ENCODE peak calls at places on chromosomes 3 and 15, in six cellular contexts. One of them, this sample, is unnamed.

GRCh38 chr3:12656193-12656592 is 7.7 kb downstream of the RAF1 start:
- DNase-seq in activated T-cell treated with anti-CD3 and anti-CD28 coated beads for 24 hours: no peak
- DNase-seq in breast epithelium: no peak
- DNase-seq in psoas muscle: no peak
- DNase-seq in cardiac muscle cell: no peak
- DNase-seq in mesothelial cell of epicardium: no peak
- DNase-seq in this sample: no peak

GRCh38 chr3:179108091-179108490 is 36.5 kb upstream of the ZMAT3 start:
- DNase-seq in activated T-cell treated with anti-CD3 and anti-CD28 coated beads for 24 hours: no peak
- DNase-seq in breast epithelium: no peak
- DNase-seq in psoas muscle: no peak
- DNase-seq in cardiac muscle cell: peak; percentile 62
- DNase-seq in mesothelial cell of epicardium: no peak
- DNase-seq in this sample: no peak

GRCh38 chr3:107085261-107085660 is 292.0 kb upstream of the CCDC54 start:
- DNase-seq in activated T-cell treated with anti-CD3 and anti-CD28 coated beads for 24 hours: no peak
- DNase-seq in breast epithelium: no peak
- DNase-seq in psoas muscle: no peak
- DNase-seq in cardiac muscle cell: peak; percentile 8
- DNase-seq in mesothelial cell of epicardium: no peak
- DNase-seq in this sample: no peak

GRCh38 chr3:27535809-27536392 is 51.7 kb upstream of the SLC4A7 start:
- DNase-seq in activated T-cell treated with anti-CD3 and anti-CD28 coated beads for 24 hours: no peak
- DNase-seq in breast epithelium: no peak
- DNase-seq in psoas muscle: no peak
- DNase-seq in cardiac muscle cell: no peak
- DNase-seq in mesothelial cell of epicardium: no peak
- DNase-seq in this sample: no peak

GRCh38 chr3:131549340-131549739 is 46.6 kb upstream of the MRPL3 start:
- DNase-seq in activated T-cell treated with anti-CD3 and anti-CD28 coated beads for 24 hours: no peak
- DNase-seq in breast epithelium: no peak
- DNase-seq in psoas muscle: no peak
- DNase-seq in cardiac muscle cell: no peak
- DNase-seq in mesothelial cell of epicardium: no peak
- DNase-seq in this sample: no peak

GRCh38 chr3:99683465-99683864 is 45.1 kb downstream of the COL8A1 start:
- DNase-seq in activated T-cell treated with anti-CD3 and anti-CD28 coated beads for 24 hours: no peak
- DNase-seq in breast epithelium: no peak
- DNase-seq in psoas muscle: no peak
- DNase-seq in cardiac muscle cell: no peak
- DNase-seq in mesothelial cell of epicardium: no peak
- DNase-seq in this sample: no peak

GRCh38 chr3:63193647-63194046 is 84.5 kb upstream of the SYNPR start:
- DNase-seq in activated T-cell treated with anti-CD3 and anti-CD28 coated beads for 24 hours: no peak
- DNase-seq in breast epithelium: no peak
- DNase-seq in psoas muscle: no peak
- DNase-seq in cardiac muscle cell: peak; percentile 29
- DNase-seq in mesothelial cell of epicardium: no peak
- DNase-seq in this sample: no peak

GRCh38 chr3:76370749-76371148 is 585.4 kb upstream of the ZNF717 start:
- DNase-seq in activated T-cell treated with anti-CD3 and anti-CD28 coated beads for 24 hours: no peak
- DNase-seq in breast epithelium: no peak
- DNase-seq in psoas muscle: no peak
- DNase-seq in cardiac muscle cell: no peak
- DNase-seq in mesothelial cell of epicardium: no peak
- DNase-seq in this sample: no peak

GRCh38 chr15:66287461-66288055 is 5.8 kb upstream of the DIS3L start:
- DNase-seq in activated T-cell treated with anti-CD3 and anti-CD28 coated beads for 24 hours: no peak
- DNase-seq in breast epithelium: no peak
- DNase-seq in psoas muscle: no peak
- DNase-seq in cardiac muscle cell: peak; percentile 36
- DNase-seq in mesothelial cell of epicardium: no peak
- DNase-seq in this sample: no peak

GRCh38 chr3:57088503-57088902 is 28.0 kb downstream of the SPATA12 start:
- DNase-seq in activated T-cell treated with anti-CD3 and anti-CD28 coated beads for 24 hours: no peak
- DNase-seq in breast epithelium: no peak
- DNase-seq in psoas muscle: no peak
- DNase-seq in cardiac muscle cell: no peak
- DNase-seq in mesothelial cell of epicardium: no peak
- DNase-seq in this sample: no peak

GRCh38 chr3:185555948-185556347 is 3.6 kb upstream of the LIPH start:
- DNase-seq in activated T-cell treated with anti-CD3 and anti-CD28 coated beads for 24 hours: no peak
- DNase-seq in breast epithelium: no peak
- DNase-seq in psoas muscle: no peak
- DNase-seq in cardiac muscle cell: no peak
- DNase-seq in mesothelial cell of epicardium: no peak
- DNase-seq in this sample: no peak

GRCh38 chr3:124741027-124741426 is 10.8 kb downstream of the UMPS start:
- DNase-seq in activated T-cell treated with anti-CD3 and anti-CD28 coated beads for 24 hours: no peak
- DNase-seq in breast epithelium: no peak
- DNase-seq in psoas muscle: no peak
- DNase-seq in cardiac muscle cell: peak; percentile 12
- DNase-seq in mesothelial cell of epicardium: no peak
- DNase-seq in this sample: no peak

GRCh38 chr3:14143826-14144225 is 19.0 kb downstream of the TMEM43 start:
- DNase-seq in activated T-cell treated with anti-CD3 and anti-CD28 coated beads for 24 hours: no peak
- DNase-seq in breast epithelium: peak; percentile 84
- DNase-seq in psoas muscle: no peak
- DNase-seq in cardiac muscle cell: peak; percentile 98
- DNase-seq in mesothelial cell of epicardium: no peak
- DNase-seq in this sample: no peak

GRCh38 chr3:169218314-169218983 is 445.1 kb downstream of the MECOM start:
- DNase-seq in activated T-cell treated with anti-CD3 and anti-CD28 coated beads for 24 hours: no peak
- DNase-seq in breast epithelium: no peak
- DNase-seq in psoas muscle: no peak
- DNase-seq in cardiac muscle cell: peak; percentile 90
- DNase-seq in mesothelial cell of epicardium: no peak
- DNase-seq in this sample: no peak

GRCh38 chr15:101081900-101082299 is 162.7 kb downstream of the LRRK1 start:
- DNase-seq in activated T-cell treated with anti-CD3 and anti-CD28 coated beads for 24 hours: no peak
- DNase-seq in breast epithelium: no peak
- DNase-seq in psoas muscle: no peak
- DNase-seq in cardiac muscle cell: no peak
- DNase-seq in mesothelial cell of epicardium: no peak
- DNase-seq in this sample: no peak

GRCh38 chr15:66877558-66878285 is 175.7 kb downstream of the SMAD6 start:
- DNase-seq in activated T-cell treated with anti-CD3 and anti-CD28 coated beads for 24 hours: no peak
- DNase-seq in breast epithelium: no peak
- DNase-seq in psoas muscle: peak; percentile 39
- DNase-seq in cardiac muscle cell: peak; percentile 33
- DNase-seq in mesothelial cell of epicardium: no peak
- DNase-seq in this sample: no peak